ENCODE peak calls at places on chromosomes 7 and 10, in four cellular contexts. One of them, this sample, is unnamed.

GRCh38 chr7:112410087-112410486 is 40.2 kb upstream of the IFRD1 start:
- DNase-seq in H1: no peak
- DNase-seq in mesenchymal stem cell: peak
- DNase-seq in trophoblast cell: peak
- DNase-seq in this sample: no peak

GRCh38 chr10:35705671-35706070 is 63.6 kb upstream of the FZD8 start:
- DNase-seq in H1: no peak
- DNase-seq in mesenchymal stem cell: no peak
- DNase-seq in trophoblast cell: peak
- DNase-seq in this sample: no peak

GRCh38 chr10:86698207-86698940 is 30.1 kb downstream of the LDB3 start:
- DNase-seq in H1: no peak
- DNase-seq in mesenchymal stem cell: no peak
- DNase-seq in trophoblast cell: no peak
- DNase-seq in this sample: no peak

GRCh38 chr7:47666164-47666862 is 84.4 kb upstream of the TNS3 start:
- DNase-seq in H1: no peak
- DNase-seq in mesenchymal stem cell: no peak
- DNase-seq in trophoblast cell: peak
- DNase-seq in this sample: no peak

GRCh38 chr10:97291357-97292096 is 910 bp downstream of the ARHGAP19 start:
- DNase-seq in H1: no peak
- DNase-seq in mesenchymal stem cell: no peak
- DNase-seq in trophoblast cell: peak
- DNase-seq in this sample: no peak

GRCh38 chr7:132942721-132943120 is 139.2 kb downstream of the CHCHD3 start:
- DNase-seq in H1: no peak
- DNase-seq in mesenchymal stem cell: no peak
- DNase-seq in trophoblast cell: no peak
- DNase-seq in this sample: peak

GRCh38 chr10:89163265-89163995 is 43.7 kb downstream of the CH25H start:
- DNase-seq in H1: no peak
- DNase-seq in mesenchymal stem cell: no peak
- DNase-seq in trophoblast cell: peak
- DNase-seq in this sample: no peak

GRCh38 chr7:77862691-77863090 is 64.1 kb downstream of the PHTF2 start:
- DNase-seq in H1: no peak
- DNase-seq in mesenchymal stem cell: no peak
- DNase-seq in trophoblast cell: no peak
- DNase-seq in this sample: no peak

GRCh38 chr7:140160308-140160707 is 16.5 kb downstream of the KDM7A start:
- DNase-seq in H1: no peak
- DNase-seq in mesenchymal stem cell: no peak
- DNase-seq in trophoblast cell: no peak
- DNase-seq in this sample: no peak

GRCh38 chr10:19922236-19922963 is 106.2 kb downstream of the PLXDC2 start:
- DNase-seq in H1: no peak
- DNase-seq in mesenchymal stem cell: peak
- DNase-seq in trophoblast cell: no peak
- DNase-seq in this sample: no peak

GRCh38 chr7:98387136-98387535 is 13.8 kb downstream of the BAIAP2L1 start:
- DNase-seq in H1: no peak
- DNase-seq in mesenchymal stem cell: no peak
- DNase-seq in trophoblast cell: no peak
- DNase-seq in this sample: no peak

GRCh38 chr7:98968621-98969020 is 90.3 kb downstream of the TRRAP start:
- DNase-seq in H1: no peak
- DNase-seq in mesenchymal stem cell: no peak
- DNase-seq in trophoblast cell: no peak
- DNase-seq in this sample: no peak

GRCh38 chr7:33511735-33512134 is 382.4 kb downstream of the BBS9 start:
- DNase-seq in H1: no peak
- DNase-seq in mesenchymal stem cell: peak
- DNase-seq in trophoblast cell: no peak
- DNase-seq in this sample: no peak

GRCh38 chr7:137933270-137934017 is 68.4 kb downstream of the CREB3L2 start:
- DNase-seq in H1: no peak
- DNase-seq in mesenchymal stem cell: peak
- DNase-seq in trophoblast cell: peak
- DNase-seq in this sample: no peak

GRCh38 chr10:97534746-97535367 is 36.1 kb downstream of the UBTD1 start:
- DNase-seq in H1: peak
- DNase-seq in mesenchymal stem cell: peak
- DNase-seq in trophoblast cell: peak
- DNase-seq in this sample: no peak

GRCh38 chr10:110529596-110530011 is 31.9 kb downstream of the DUSP5 start:
- DNase-seq in H1: no peak
- DNase-seq in mesenchymal stem cell: no peak
- DNase-seq in trophoblast cell: peak
- DNase-seq in this sample: no peak
- H2BK12ac ChIP-seq in H1: peak
- H2BK12ac ChIP-seq in mesenchymal stem cell: no peak
- H2BK12ac ChIP-seq in trophoblast cell: peak
- H2BK12ac ChIP-seq in this sample: no peak

GRCh38 chr7:108003591-108003935 is 602 bp upstream of the LAMB1 start:
- DNase-seq in H1: no peak
- DNase-seq in mesenchymal stem cell: no peak
- DNase-seq in trophoblast cell: no peak
- DNase-seq in this sample: no peak
- H3K23ac ChIP-seq in H1: no peak
- H3K23ac ChIP-seq in mesenchymal stem cell: peak
- H3K23ac ChIP-seq in trophoblast cell: no peak
- H3K23ac ChIP-seq in this sample: no peak

DNA sequence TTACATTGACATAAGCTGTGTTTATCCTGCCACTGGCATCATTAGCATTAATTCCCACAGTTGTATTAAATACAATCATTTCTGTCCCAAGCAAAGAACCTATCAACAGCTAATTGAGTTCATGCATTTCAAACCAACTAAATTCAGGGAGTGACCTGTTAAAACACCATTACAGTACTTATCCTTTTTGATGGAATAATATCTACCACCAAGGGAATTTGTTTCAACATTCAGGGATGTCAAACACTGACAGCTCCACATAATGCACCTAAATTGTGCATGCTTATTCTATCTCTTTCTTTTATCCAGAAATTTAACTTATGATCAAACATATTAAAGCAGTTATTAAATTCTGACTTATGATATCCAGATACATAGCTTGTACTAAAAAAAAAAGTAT is 136.8 kb downstream of the NSUN6 start:
- DNase-seq in H1: no peak
- DNase-seq in mesenchymal stem cell: no peak
- DNase-seq in trophoblast cell: no peak
- DNase-seq in this sample: no peak
- H3K4me3 ChIP-seq in H1: no peak
- H3K4me3 ChIP-seq in mesenchymal stem cell: no peak
- H3K4me3 ChIP-seq in trophoblast cell: no peak
- H3K4me3 ChIP-seq in this sample: no peak

DNA sequence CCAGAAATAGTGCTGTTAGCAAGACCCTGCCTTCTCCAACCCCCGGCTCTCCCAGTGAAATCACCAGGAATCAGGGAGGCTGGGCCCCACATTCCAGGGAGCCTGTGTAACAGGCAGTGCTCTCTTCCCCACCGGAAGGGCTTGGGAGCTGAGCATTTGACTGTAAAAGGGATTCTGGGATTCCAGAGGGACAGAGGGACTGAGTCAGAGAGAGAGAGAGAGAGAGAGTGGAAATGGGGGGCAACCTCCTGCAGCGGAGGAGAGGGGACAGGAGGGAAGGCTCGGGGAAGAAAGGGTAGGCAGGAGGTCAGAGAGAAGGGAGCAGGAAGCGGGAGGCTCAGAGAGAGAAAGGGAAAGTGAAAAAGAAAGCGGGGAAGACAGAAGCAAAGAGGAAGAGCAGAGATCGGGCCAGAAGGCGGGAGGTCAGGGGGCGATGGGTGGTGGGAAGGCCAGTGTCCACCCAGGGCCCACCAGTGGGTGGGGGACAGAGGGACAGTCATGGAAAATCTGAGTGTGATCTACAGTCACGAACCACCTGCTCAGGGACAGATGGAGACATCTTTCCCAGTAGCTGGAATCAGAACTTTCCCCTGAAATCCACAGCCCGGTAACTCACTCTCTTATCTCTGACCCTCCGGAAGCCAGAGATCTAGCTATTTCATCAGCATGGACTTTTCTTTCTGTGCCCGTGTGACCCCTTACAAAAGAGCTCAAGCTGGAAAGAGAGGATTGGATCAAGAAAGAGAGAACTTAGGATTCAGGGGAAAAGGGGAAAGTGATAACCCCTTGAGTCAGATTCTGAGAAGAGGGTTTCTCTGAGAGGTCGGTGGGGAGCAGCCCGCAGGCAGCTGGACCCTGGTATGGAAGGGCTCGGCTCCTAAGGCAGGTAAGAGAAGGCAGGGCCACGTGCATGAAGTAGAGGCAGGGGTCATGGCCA is 4.6 kb upstream of the SERPINE1 start:
- DNase-seq in H1: no peak
- DNase-seq in mesenchymal stem cell: peak
- DNase-seq in trophoblast cell: peak
- DNase-seq in this sample: no peak
- H2BK12ac ChIP-seq in H1: peak
- H2BK12ac ChIP-seq in mesenchymal stem cell: peak
- H2BK12ac ChIP-seq in trophoblast cell: peak
- H2BK12ac ChIP-seq in this sample: no peak

DNA sequence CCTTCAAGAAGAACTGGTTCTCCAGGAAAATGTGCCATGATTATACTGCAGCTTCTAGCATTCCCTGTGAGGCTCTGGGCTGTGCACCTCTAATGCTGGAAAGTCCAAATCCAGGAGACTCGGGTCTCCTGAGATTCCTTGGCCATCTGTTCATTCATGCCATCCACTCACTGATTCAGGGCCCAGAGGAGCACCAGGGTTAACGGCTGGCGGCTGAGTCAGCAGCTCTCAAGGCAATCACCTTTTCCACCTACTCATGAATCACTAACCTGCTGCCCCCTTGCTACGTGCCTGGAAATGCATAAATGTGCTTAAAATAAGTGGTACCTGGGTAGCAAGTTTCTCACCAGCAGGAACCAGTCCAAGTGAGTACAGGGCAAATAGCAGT is 132.7 kb downstream of the KCNMA1 start:
- DNase-seq in H1: no peak
- DNase-seq in mesenchymal stem cell: peak
- DNase-seq in trophoblast cell: peak
- DNase-seq in this sample: no peak
- H3K23ac ChIP-seq in H1: no peak
- H3K23ac ChIP-seq in mesenchymal stem cell: no peak
- H3K23ac ChIP-seq in trophoblast cell: no peak
- H3K23ac ChIP-seq in this sample: no peak

GRCh38 chr7:101125989-101126650 is 784 bp upstream of the SERPINE1 start:
- DNase-seq in H1: no peak
- DNase-seq in mesenchymal stem cell: no peak
- DNase-seq in trophoblast cell: peak
- DNase-seq in this sample: no peak
- H3K4me3 ChIP-seq in H1: no peak
- H3K4me3 ChIP-seq in mesenchymal stem cell: no peak
- H3K4me3 ChIP-seq in trophoblast cell: no peak
- H3K4me3 ChIP-seq in this sample: no peak

DNA sequence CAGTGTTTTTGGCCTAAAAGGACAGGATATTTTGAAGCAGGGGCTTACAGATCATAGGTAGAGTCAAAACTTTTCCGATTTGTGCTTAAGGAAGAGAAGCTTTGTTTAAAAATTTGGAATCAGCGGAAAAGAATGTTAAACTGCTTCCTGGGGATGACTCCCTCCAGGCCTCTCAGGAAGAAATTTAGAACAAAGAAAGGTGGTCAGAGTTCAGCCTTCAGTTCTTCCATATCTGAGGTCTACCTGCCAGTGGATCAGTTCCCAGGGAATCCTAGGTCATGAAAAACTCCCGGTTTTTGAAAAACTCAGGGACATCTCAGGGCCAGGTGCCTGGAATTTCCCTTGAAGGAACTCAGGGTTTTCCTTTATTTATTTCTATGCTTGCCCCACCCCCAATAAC is 100.3 kb downstream of the MCU start:
- DNase-seq in H1: no peak
- DNase-seq in mesenchymal stem cell: no peak
- DNase-seq in trophoblast cell: peak
- DNase-seq in this sample: no peak
- H2BK12ac ChIP-seq in H1: no peak
- H2BK12ac ChIP-seq in mesenchymal stem cell: no peak
- H2BK12ac ChIP-seq in trophoblast cell: no peak
- H2BK12ac ChIP-seq in this sample: no peak

GRCh38 chr7:16130127-16131110 is 290.9 kb downstream of the CRPPA start:
- DNase-seq in H1: no peak
- DNase-seq in mesenchymal stem cell: no peak
- DNase-seq in trophoblast cell: no peak
- DNase-seq in this sample: no peak
- H3K23ac ChIP-seq in H1: no peak
- H3K23ac ChIP-seq in mesenchymal stem cell: no peak
- H3K23ac ChIP-seq in trophoblast cell: no peak
- H3K23ac ChIP-seq in this sample: no peak

GRCh38 chr10:13882112-13882711 is 295.4 kb downstream of the PRPF18 start:
- DNase-seq in H1: peak
- DNase-seq in mesenchymal stem cell: peak
- DNase-seq in trophoblast cell: peak
- DNase-seq in this sample: peak
- H3K4me3 ChIP-seq in H1: peak
- H3K4me3 ChIP-seq in mesenchymal stem cell: no peak
- H3K4me3 ChIP-seq in trophoblast cell: no peak
- H3K4me3 ChIP-seq in this sample: no peak